ENCODE peak calls at places on chromosomes 3 and 15, in eight cellular contexts. One of them, this sample, is unnamed. For H3K4me1, the result is how much of the 10 kb centered on the place peaks cover.

GRCh38 chr15:40233727-40234577 is 4.9 kb upstream of the PAK6 start:
- DNase-seq in vagina: no peak
- DNase-seq in right cardiac atrium: no peak
- DNase-seq in astrocyte: no peak
- DNase-seq in IMR-90: no peak
- DNase-seq in fibroblast of lung: no peak
- DNase-seq in Peyer's patch: peak
- DNase-seq in neuronal stem cell: no peak
- DNase-seq in this sample: no peak

GRCh38 chr15:65339926-65340325 is 35.4 kb downstream of the RNU5B-1 start:
- DNase-seq in vagina: no peak
- DNase-seq in right cardiac atrium: no peak
- DNase-seq in astrocyte: no peak
- DNase-seq in IMR-90: no peak
- DNase-seq in fibroblast of lung: no peak
- DNase-seq in Peyer's patch: no peak
- DNase-seq in neuronal stem cell: no peak
- DNase-seq in this sample: no peak

GRCh38 chr3:127339016-127339415 is 51.2 kb upstream of the PRR20G start:
- DNase-seq in vagina: peak
- DNase-seq in right cardiac atrium: no peak
- DNase-seq in astrocyte: no peak
- DNase-seq in IMR-90: no peak
- DNase-seq in fibroblast of lung: no peak
- DNase-seq in Peyer's patch: no peak
- DNase-seq in neuronal stem cell: no peak
- DNase-seq in this sample: no peak

GRCh38 chr3:136247436-136247835 is 2.7 kb upstream of the PCCB start:
- DNase-seq in vagina: no peak
- DNase-seq in right cardiac atrium: no peak
- DNase-seq in astrocyte: no peak
- DNase-seq in IMR-90: no peak
- DNase-seq in fibroblast of lung: no peak
- DNase-seq in Peyer's patch: no peak
- DNase-seq in neuronal stem cell: no peak
- DNase-seq in this sample: no peak

GRCh38 chr3:31911643-31912042 is 69.4 kb downstream of the OSBPL10 start:
- DNase-seq in vagina: no peak
- DNase-seq in right cardiac atrium: no peak
- DNase-seq in astrocyte: no peak
- DNase-seq in IMR-90: peak
- DNase-seq in fibroblast of lung: peak
- DNase-seq in Peyer's patch: no peak
- DNase-seq in neuronal stem cell: no peak
- DNase-seq in this sample: no peak

GRCh38 chr3:193593666-193594025 is 638 bp downstream of the OPA1 start:
- DNase-seq in vagina: no peak
- DNase-seq in right cardiac atrium: no peak
- DNase-seq in astrocyte: peak
- DNase-seq in IMR-90: peak
- DNase-seq in fibroblast of lung: peak
- DNase-seq in Peyer's patch: no peak
- DNase-seq in neuronal stem cell: peak
- DNase-seq in this sample: peak

GRCh38 chr3:192848371-192849233 is 69.1 kb downstream of the MB21D2 start:
- DNase-seq in vagina: no peak
- DNase-seq in right cardiac atrium: no peak
- DNase-seq in astrocyte: no peak
- DNase-seq in IMR-90: peak
- DNase-seq in fibroblast of lung: no peak
- DNase-seq in Peyer's patch: no peak
- DNase-seq in neuronal stem cell: no peak
- DNase-seq in this sample: no peak

GRCh38 chr3:122964844-122965243 is 62.7 kb downstream of the SEMA5B start:
- DNase-seq in vagina: no peak
- DNase-seq in right cardiac atrium: no peak
- DNase-seq in astrocyte: no peak
- DNase-seq in IMR-90: no peak
- DNase-seq in fibroblast of lung: no peak
- DNase-seq in Peyer's patch: no peak
- DNase-seq in neuronal stem cell: no peak
- DNase-seq in this sample: no peak

GRCh38 chr3:81816473-81817260 is 55.2 kb upstream of the GBE1 start:
- DNase-seq in vagina: no peak
- DNase-seq in right cardiac atrium: no peak
- DNase-seq in astrocyte: peak
- DNase-seq in IMR-90: peak
- DNase-seq in fibroblast of lung: peak
- DNase-seq in Peyer's patch: no peak
- DNase-seq in neuronal stem cell: peak
- DNase-seq in this sample: no peak

GRCh38 chr3:155629006-155629405 is 115.9 kb downstream of the PLCH1 start:
- DNase-seq in vagina: no peak
- DNase-seq in right cardiac atrium: no peak
- DNase-seq in astrocyte: no peak
- DNase-seq in IMR-90: no peak
- DNase-seq in fibroblast of lung: no peak
- DNase-seq in Peyer's patch: no peak
- DNase-seq in neuronal stem cell: no peak
- DNase-seq in this sample: no peak

GRCh38 chr3:108319428-108320053 is 23.2 kb downstream of the HHLA2 start:
- DNase-seq in vagina: no peak
- DNase-seq in right cardiac atrium: no peak
- DNase-seq in astrocyte: no peak
- DNase-seq in IMR-90: no peak
- DNase-seq in fibroblast of lung: no peak
- DNase-seq in Peyer's patch: no peak
- DNase-seq in neuronal stem cell: no peak
- DNase-seq in this sample: no peak

GRCh38 chr3:195544634-195545033 is 1.5 kb upstream of the PPP1R2 start:
- DNase-seq in vagina: no peak
- DNase-seq in right cardiac atrium: peak
- DNase-seq in astrocyte: no peak
- DNase-seq in IMR-90: no peak
- DNase-seq in fibroblast of lung: no peak
- DNase-seq in Peyer's patch: no peak
- DNase-seq in neuronal stem cell: no peak
- DNase-seq in this sample: no peak

GRCh38 chr3:189188466-189188865 is 16.7 kb downstream of the TPRG1 start:
- DNase-seq in vagina: no peak
- DNase-seq in right cardiac atrium: no peak
- DNase-seq in astrocyte: peak
- DNase-seq in IMR-90: no peak
- DNase-seq in fibroblast of lung: no peak
- DNase-seq in Peyer's patch: no peak
- DNase-seq in neuronal stem cell: no peak
- DNase-seq in this sample: no peak

GRCh38 chr3:65597225-65597951 is 441.3 kb downstream of the MAGI1 start:
- DNase-seq in vagina: no peak
- DNase-seq in right cardiac atrium: peak
- DNase-seq in astrocyte: peak
- DNase-seq in IMR-90: peak
- DNase-seq in fibroblast of lung: peak
- DNase-seq in Peyer's patch: no peak
- DNase-seq in neuronal stem cell: peak
- DNase-seq in this sample: no peak

GRCh38 chr3:23385327-23385726 is 182.2 kb downstream of the UBE2E2 start:
- DNase-seq in vagina: no peak
- DNase-seq in right cardiac atrium: no peak
- DNase-seq in astrocyte: no peak
- DNase-seq in IMR-90: no peak
- DNase-seq in fibroblast of lung: no peak
- DNase-seq in Peyer's patch: no peak
- DNase-seq in neuronal stem cell: no peak
- DNase-seq in this sample: no peak

GRCh38 chr3:67028385-67028784 is 30.3 kb downstream of the KBTBD8 start:
- DNase-seq in vagina: no peak
- DNase-seq in right cardiac atrium: no peak
- DNase-seq in astrocyte: no peak
- DNase-seq in IMR-90: no peak
- DNase-seq in fibroblast of lung: no peak
- DNase-seq in Peyer's patch: no peak
- DNase-seq in neuronal stem cell: no peak
- DNase-seq in this sample: no peak

GRCh38 chr15:58299311-58299850 is 132.4 kb upstream of the LIPC start:
- DNase-seq in vagina: no peak
- DNase-seq in right cardiac atrium: peak
- DNase-seq in astrocyte: peak
- DNase-seq in IMR-90: peak
- DNase-seq in fibroblast of lung: peak
- DNase-seq in Peyer's patch: no peak
- DNase-seq in neuronal stem cell: no peak
- DNase-seq in this sample: no peak

GRCh38 chr15:56758770-56759449 is 25.6 kb upstream of the ZNF280D start:
- DNase-seq in vagina: no peak
- DNase-seq in right cardiac atrium: no peak
- DNase-seq in astrocyte: peak
- DNase-seq in IMR-90: peak
- DNase-seq in fibroblast of lung: peak
- DNase-seq in Peyer's patch: no peak
- DNase-seq in neuronal stem cell: no peak
- DNase-seq in this sample: no peak

GRCh38 chr3:69181592-69182211 is 59.3 kb upstream of the LMOD3 start:
- DNase-seq in vagina: peak
- DNase-seq in right cardiac atrium: peak
- DNase-seq in astrocyte: peak
- DNase-seq in IMR-90: peak
- DNase-seq in fibroblast of lung: peak
- DNase-seq in Peyer's patch: peak
- DNase-seq in neuronal stem cell: no peak
- DNase-seq in this sample: no peak

GRCh38 chr3:178352300-178353021 is 183.8 kb upstream of the KCNMB2 start:
- DNase-seq in vagina: no peak
- DNase-seq in right cardiac atrium: no peak
- DNase-seq in astrocyte: peak
- DNase-seq in IMR-90: peak
- DNase-seq in fibroblast of lung: peak
- DNase-seq in Peyer's patch: no peak
- DNase-seq in neuronal stem cell: peak
- DNase-seq in this sample: no peak

DNA sequence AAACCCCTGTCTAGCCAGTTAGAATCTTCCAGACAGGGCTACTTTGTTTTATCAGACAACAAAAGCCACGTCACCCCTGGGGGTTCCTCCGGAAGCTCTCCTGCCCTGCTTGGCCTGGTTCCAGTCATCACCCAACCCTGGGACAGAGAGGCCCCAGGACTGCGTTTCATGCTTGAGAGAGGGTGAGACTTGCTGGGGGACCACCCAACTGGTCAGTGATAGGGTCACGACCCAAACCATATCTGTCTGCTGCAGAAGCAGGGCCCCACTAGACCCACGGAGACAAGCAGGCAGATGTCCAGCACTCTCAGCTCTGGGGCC is 1.2 kb downstream of the NT5DC2 start:
- DNase-seq in vagina: no peak
- DNase-seq in right cardiac atrium: no peak
- DNase-seq in astrocyte: peak
- DNase-seq in IMR-90: peak
- DNase-seq in fibroblast of lung: peak
- DNase-seq in Peyer's patch: peak
- DNase-seq in neuronal stem cell: no peak
- DNase-seq in this sample: no peak
- H3K4me1 ChIP-seq in vagina: half or more
- H3K4me1 ChIP-seq in right cardiac atrium: under half
- H3K4me1 ChIP-seq in astrocyte: under half
- H3K4me1 ChIP-seq in IMR-90: under half
- H3K4me1 ChIP-seq in fibroblast of lung: under half
- H3K4me1 ChIP-seq in Peyer's patch: under half
- H3K4me1 ChIP-seq in neuronal stem cell: under half
- H3K4me1 ChIP-seq in this sample: under half

GRCh38 chr3:37922721-37923575 is 61.3 kb downstream of the CTDSPL start:
- DNase-seq in vagina: no peak
- DNase-seq in right cardiac atrium: no peak
- DNase-seq in astrocyte: peak
- DNase-seq in IMR-90: peak
- DNase-seq in fibroblast of lung: peak
- DNase-seq in Peyer's patch: no peak
- DNase-seq in neuronal stem cell: no peak
- DNase-seq in this sample: no peak

GRCh38 chr3:37920156-37920686 is 58.5 kb downstream of the CTDSPL start:
- DNase-seq in vagina: no peak
- DNase-seq in right cardiac atrium: no peak
- DNase-seq in astrocyte: no peak
- DNase-seq in IMR-90: no peak
- DNase-seq in fibroblast of lung: no peak
- DNase-seq in Peyer's patch: no peak
- DNase-seq in neuronal stem cell: no peak
- DNase-seq in this sample: no peak

GRCh38 chr3:37918627-37919026 is 56.9 kb downstream of the CTDSPL start:
- DNase-seq in vagina: no peak
- DNase-seq in right cardiac atrium: no peak
- DNase-seq in astrocyte: no peak
- DNase-seq in IMR-90: no peak
- DNase-seq in fibroblast of lung: no peak
- DNase-seq in Peyer's patch: no peak
- DNase-seq in neuronal stem cell: no peak
- DNase-seq in this sample: no peak

GRCh38 chr3:37923576-37923926 is 61.9 kb downstream of the CTDSPL start:
- DNase-seq in vagina: no peak
- DNase-seq in right cardiac atrium: no peak
- DNase-seq in astrocyte: no peak
- DNase-seq in IMR-90: no peak
- DNase-seq in fibroblast of lung: no peak
- DNase-seq in Peyer's patch: no peak
- DNase-seq in neuronal stem cell: no peak
- DNase-seq in this sample: no peak

GRCh38 chr3:37921025-37921424 is 59.3 kb downstream of the CTDSPL start:
- DNase-seq in vagina: no peak
- DNase-seq in right cardiac atrium: no peak
- DNase-seq in astrocyte: no peak
- DNase-seq in IMR-90: no peak
- DNase-seq in fibroblast of lung: no peak
- DNase-seq in Peyer's patch: no peak
- DNase-seq in neuronal stem cell: no peak
- DNase-seq in this sample: no peak
- H3K27ac ChIP-seq in vagina: no peak
- H3K27ac ChIP-seq in right cardiac atrium: no peak
- H3K27ac ChIP-seq in astrocyte: no peak
- H3K27ac ChIP-seq in IMR-90: no peak
- H3K27ac ChIP-seq in fibroblast of lung: no peak
- H3K27ac ChIP-seq in Peyer's patch: no peak
- H3K27ac ChIP-seq in neuronal stem cell: no peak
- H3K27ac ChIP-seq in this sample: no peak

DNA sequence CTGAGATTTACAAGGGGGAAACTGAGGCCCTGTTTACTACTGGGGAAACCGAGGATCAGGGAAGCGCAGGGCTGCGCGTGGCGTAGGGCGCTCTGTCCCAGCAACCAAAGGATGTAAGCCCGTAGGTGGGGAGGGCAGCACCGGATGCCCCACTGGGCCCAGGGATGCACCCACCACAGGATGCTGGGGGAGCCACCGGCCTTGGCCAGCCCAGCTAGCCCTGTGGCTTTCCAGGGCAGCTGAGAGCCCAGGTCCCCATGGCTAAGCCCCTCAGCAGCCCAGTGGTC is 33.4 kb downstream of the RPN1 start:
- DNase-seq in vagina: no peak
- DNase-seq in right cardiac atrium: no peak
- DNase-seq in astrocyte: no peak
- DNase-seq in IMR-90: no peak
- DNase-seq in fibroblast of lung: no peak
- DNase-seq in Peyer's patch: no peak
- DNase-seq in neuronal stem cell: no peak
- DNase-seq in this sample: no peak
- H3K4me3 ChIP-seq in vagina: peak
- H3K4me3 ChIP-seq in right cardiac atrium: no peak
- H3K4me3 ChIP-seq in astrocyte: peak
- H3K4me3 ChIP-seq in IMR-90: peak
- H3K4me3 ChIP-seq in fibroblast of lung: peak
- H3K4me3 ChIP-seq in Peyer's patch: peak
- H3K4me3 ChIP-seq in neuronal stem cell: peak
- H3K4me3 ChIP-seq in this sample: peak

GRCh38 chr15:98951004-98951403 is 56.6 kb downstream of the PGPEP1L start:
- DNase-seq in vagina: no peak
- DNase-seq in right cardiac atrium: no peak
- DNase-seq in astrocyte: no peak
- DNase-seq in IMR-90: no peak
- DNase-seq in fibroblast of lung: no peak
- DNase-seq in Peyer's patch: no peak
- DNase-seq in neuronal stem cell: no peak
- DNase-seq in this sample: no peak
- H3K4me1 ChIP-seq in vagina: under half
- H3K4me1 ChIP-seq in right cardiac atrium: under half
- H3K4me1 ChIP-seq in astrocyte: under half
- H3K4me1 ChIP-seq in IMR-90: under half
- H3K4me1 ChIP-seq in fibroblast of lung: under half
- H3K4me1 ChIP-seq in Peyer's patch: under half
- H3K4me1 ChIP-seq in neuronal stem cell: under half
- H3K4me1 ChIP-seq in this sample: under half

This sample was measured in CD8-positive, alpha-beta memory T cell.